ENCODE peak calls at places on chromosomes 4 and X, in eight cellular contexts. One of them, this sample, is unnamed.

GRCh38 chrX:30228526-30228925 is 1.9 kb upstream of the MAGEB3 start:
- DNase-seq in Peyer's patch: no peak
- DNase-seq in lower leg skin: no peak
- DNase-seq in ovary: no peak
- DNase-seq in body of pancreas: no peak
- DNase-seq in uterus: no peak
- DNase-seq in right lobe of liver: no peak
- DNase-seq in IMR-90: no peak
- DNase-seq in this sample: no peak

GRCh38 chrX:131262738-131263679 is 26.1 kb downstream of the IGSF1 start:
- DNase-seq in body of pancreas: peak; percentile 59
- DNase-seq in uterus: no peak
- DNase-seq in IMR-90: no peak
- DNase-seq in Peyer's patch: no peak
- DNase-seq in right lobe of liver: peak; percentile 61
- DNase-seq in ovary: no peak
- DNase-seq in lower leg skin: no peak
- DNase-seq in this sample: no peak

GRCh38 chr4:153464068-153464467 is 2.1 kb upstream of the TMEM131L start:
- DNase-seq in ovary: no peak
- DNase-seq in body of pancreas: no peak
- DNase-seq in Peyer's patch: no peak
- DNase-seq in right lobe of liver: no peak
- DNase-seq in lower leg skin: no peak
- DNase-seq in IMR-90: peak; percentile 38
- DNase-seq in uterus: no peak
- DNase-seq in this sample: no peak

GRCh38 chrX:86137071-86137470 is 11.2 kb upstream of the DACH2 start:
- DNase-seq in ovary: no peak
- DNase-seq in uterus: no peak
- DNase-seq in lower leg skin: no peak
- DNase-seq in IMR-90: peak; percentile 74
- DNase-seq in body of pancreas: no peak
- DNase-seq in Peyer's patch: no peak
- DNase-seq in right lobe of liver: no peak
- DNase-seq in this sample: no peak

GRCh38 chr4:160685729-160686128 is 1478.1 kb downstream of the FSTL5 start:
- DNase-seq in uterus: no peak
- DNase-seq in Peyer's patch: no peak
- DNase-seq in ovary: no peak
- DNase-seq in right lobe of liver: no peak
- DNase-seq in IMR-90: no peak
- DNase-seq in body of pancreas: no peak
- DNase-seq in lower leg skin: peak; percentile 63
- DNase-seq in this sample: no peak

GRCh38 chr4:121072836-121073362 is 564 bp upstream of the NDNF start:
- DNase-seq in ovary: no peak
- DNase-seq in lower leg skin: peak; percentile 84
- DNase-seq in Peyer's patch: no peak
- DNase-seq in IMR-90: no peak
- DNase-seq in right lobe of liver: peak; percentile 20
- DNase-seq in body of pancreas: no peak
- DNase-seq in uterus: no peak
- DNase-seq in this sample: no peak

GRCh38 chr4:181528570-181529184 is 714.5 kb upstream of the TENM3 start:
- DNase-seq in lower leg skin: no peak
- DNase-seq in body of pancreas: peak; percentile 68
- DNase-seq in right lobe of liver: peak; percentile 69
- DNase-seq in ovary: peak; percentile 17
- DNase-seq in uterus: no peak
- DNase-seq in IMR-90: peak; percentile 73
- DNase-seq in Peyer's patch: peak; percentile 84
- DNase-seq in this sample: no peak

GRCh38 chrX:112642349-112642748 is 37.4 kb downstream of the LHFPL1 start:
- DNase-seq in right lobe of liver: no peak
- DNase-seq in ovary: no peak
- DNase-seq in IMR-90: peak; percentile 75
- DNase-seq in Peyer's patch: peak; percentile 59
- DNase-seq in uterus: no peak
- DNase-seq in body of pancreas: peak; percentile 36
- DNase-seq in lower leg skin: no peak
- DNase-seq in this sample: no peak

GRCh38 chrX:41333994-41334865 is at the start of gene DDX3X:
- DNase-seq in right lobe of liver: peak; percentile 93
- DNase-seq in body of pancreas: peak; percentile 93
- DNase-seq in uterus: peak; percentile 93
- DNase-seq in lower leg skin: peak; percentile 99
- DNase-seq in ovary: peak; percentile 95
- DNase-seq in Peyer's patch: peak; percentile 96
- DNase-seq in IMR-90: peak; percentile 91
- DNase-seq in this sample: peak; percentile 79

GRCh38 chr4:126986828-126987227 is 645.9 kb upstream of the INTU start:
- DNase-seq in lower leg skin: no peak
- DNase-seq in right lobe of liver: no peak
- DNase-seq in uterus: no peak
- DNase-seq in ovary: no peak
- DNase-seq in Peyer's patch: no peak
- DNase-seq in body of pancreas: no peak
- DNase-seq in IMR-90: peak; percentile 82
- DNase-seq in this sample: no peak

GRCh38 chrX:31600823-31601222 is 529.0 kb upstream of the FTHL17 start:
- DNase-seq in ovary: no peak
- DNase-seq in IMR-90: no peak
- DNase-seq in Peyer's patch: no peak
- DNase-seq in uterus: no peak
- DNase-seq in body of pancreas: no peak
- DNase-seq in right lobe of liver: no peak
- DNase-seq in lower leg skin: no peak
- DNase-seq in this sample: no peak

GRCh38 chrX:41090568-41091238 is 5.5 kb downstream of the USP9X start:
- DNase-seq in uterus: no peak
- DNase-seq in right lobe of liver: no peak
- DNase-seq in IMR-90: peak; percentile 35
- DNase-seq in body of pancreas: no peak
- DNase-seq in Peyer's patch: no peak
- DNase-seq in ovary: no peak
- DNase-seq in lower leg skin: no peak
- DNase-seq in this sample: no peak

GRCh38 chrX:68511255-68511654 is 12.4 kb downstream of the YIPF6 start:
- DNase-seq in right lobe of liver: no peak
- DNase-seq in lower leg skin: no peak
- DNase-seq in uterus: peak; percentile 35
- DNase-seq in Peyer's patch: no peak
- DNase-seq in ovary: no peak
- DNase-seq in IMR-90: peak; percentile 48
- DNase-seq in body of pancreas: peak; percentile 36
- DNase-seq in this sample: no peak

GRCh38 chrX:110277609-110278008 is 40.3 kb downstream of the AMMECR1 start:
- DNase-seq in lower leg skin: no peak
- DNase-seq in right lobe of liver: no peak
- DNase-seq in Peyer's patch: no peak
- DNase-seq in IMR-90: no peak
- DNase-seq in body of pancreas: no peak
- DNase-seq in uterus: no peak
- DNase-seq in ovary: no peak
- DNase-seq in this sample: no peak

GRCh38 chrX:3518870-3519269 is 172.4 kb upstream of the MXRA5 start:
- DNase-seq in ovary: no peak
- DNase-seq in IMR-90: peak; percentile 92
- DNase-seq in body of pancreas: no peak
- DNase-seq in Peyer's patch: peak; percentile 47
- DNase-seq in right lobe of liver: no peak
- DNase-seq in lower leg skin: no peak
- DNase-seq in uterus: peak; percentile 12
- DNase-seq in this sample: no peak

GRCh38 chr4:128488055-128488705 is 200.6 kb upstream of the PGRMC2 start:
- DNase-seq in ovary: no peak
- DNase-seq in body of pancreas: no peak
- DNase-seq in uterus: no peak
- DNase-seq in Peyer's patch: no peak
- DNase-seq in IMR-90: no peak
- DNase-seq in lower leg skin: no peak
- DNase-seq in right lobe of liver: no peak
- DNase-seq in this sample: no peak

GRCh38 chr4:173531085-173531965 is 1.3 kb upstream of the HAND2 start:
- DNase-seq in Peyer's patch: no peak
- DNase-seq in body of pancreas: no peak
- DNase-seq in lower leg skin: no peak
- DNase-seq in right lobe of liver: no peak
- DNase-seq in uterus: peak; percentile 76
- DNase-seq in IMR-90: no peak
- DNase-seq in ovary: peak; percentile 52
- DNase-seq in this sample: no peak

DNA sequence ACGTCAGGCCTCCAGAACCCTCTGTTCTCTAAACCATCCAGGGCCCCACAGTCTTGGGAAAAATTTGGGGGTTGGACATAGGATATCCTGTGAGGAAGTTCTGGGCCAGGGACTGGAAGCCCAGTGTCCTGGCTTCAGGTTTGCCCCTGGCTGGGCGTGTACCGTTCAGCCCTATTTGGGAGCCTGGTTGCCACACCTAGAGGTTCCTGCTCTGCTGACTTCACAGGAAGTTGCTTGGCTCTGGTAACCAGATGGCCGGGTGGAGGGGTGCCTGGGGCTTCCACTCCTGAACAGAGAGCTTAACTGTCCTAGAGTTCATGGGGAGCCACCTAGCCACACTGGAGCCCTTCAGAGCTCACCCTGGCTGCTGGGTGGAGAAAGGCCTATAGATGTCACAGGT is 1.1 kb downstream of the TAFAZZIN start:
- DNase-seq in IMR-90: no peak
- DNase-seq in uterus: peak; percentile 51
- DNase-seq in body of pancreas: no peak
- DNase-seq in Peyer's patch: peak; percentile 69
- DNase-seq in lower leg skin: no peak
- DNase-seq in right lobe of liver: no peak
- DNase-seq in ovary: no peak
- DNase-seq in this sample: no peak
- H3K4me3 ChIP-seq in IMR-90: peak overlapping the region; percentile 94
- H3K4me3 ChIP-seq in uterus: peak overlapping the region; percentile 76
- H3K4me3 ChIP-seq in body of pancreas: no peak overlapping the region
- H3K4me3 ChIP-seq in Peyer's patch: peak overlapping the region; percentile 71
- H3K4me3 ChIP-seq in lower leg skin: no peak overlapping the region
- H3K4me3 ChIP-seq in right lobe of liver: peak overlapping the region; percentile 52
- H3K4me3 ChIP-seq in ovary: peak overlapping the region; percentile 69
- H3K4me3 ChIP-seq in this sample: peak overlapping the region; percentile 56

GRCh38 chr4:73344106-73344505 is 60.0 kb upstream of the ALB start:
- DNase-seq in uterus: no peak
- DNase-seq in right lobe of liver: no peak
- DNase-seq in lower leg skin: no peak
- DNase-seq in Peyer's patch: no peak
- DNase-seq in IMR-90: no peak
- DNase-seq in body of pancreas: no peak
- DNase-seq in ovary: no peak
- DNase-seq in this sample: no peak

GRCh38 chr4:73343432-73343831 is 60.7 kb upstream of the ALB start:
- DNase-seq in ovary: no peak
- DNase-seq in lower leg skin: no peak
- DNase-seq in body of pancreas: no peak
- DNase-seq in right lobe of liver: peak; percentile 26
- DNase-seq in Peyer's patch: no peak
- DNase-seq in IMR-90: no peak
- DNase-seq in uterus: no peak
- DNase-seq in this sample: no peak

GRCh38 chr4:73335717-73336116 is 68.4 kb upstream of the ALB start:
- DNase-seq in IMR-90: no peak
- DNase-seq in uterus: no peak
- DNase-seq in body of pancreas: no peak
- DNase-seq in Peyer's patch: no peak
- DNase-seq in lower leg skin: no peak
- DNase-seq in right lobe of liver: no peak
- DNase-seq in ovary: no peak
- DNase-seq in this sample: no peak

GRCh38 chr4:73345399-73345975 is 58.6 kb upstream of the ALB start:
- DNase-seq in body of pancreas: no peak
- DNase-seq in Peyer's patch: no peak
- DNase-seq in uterus: no peak
- DNase-seq in lower leg skin: no peak
- DNase-seq in IMR-90: no peak
- DNase-seq in right lobe of liver: no peak
- DNase-seq in ovary: no peak
- DNase-seq in this sample: no peak

GRCh38 chr4:73341454-73341853 is 62.6 kb upstream of the ALB start:
- DNase-seq in ovary: peak; percentile 25
- DNase-seq in right lobe of liver: peak; percentile 25
- DNase-seq in IMR-90: peak; percentile 53
- DNase-seq in Peyer's patch: peak; percentile 74
- DNase-seq in uterus: no peak
- DNase-seq in body of pancreas: peak; percentile 68
- DNase-seq in lower leg skin: no peak
- DNase-seq in this sample: no peak
- TF ChIP-seq CTCF in ovary: peak; percentile 31
- TF ChIP-seq CTCF in right lobe of liver: peak; percentile 82
- TF ChIP-seq CTCF in IMR-90: peak; percentile 51
- TF ChIP-seq CTCF in Peyer's patch: no peak
- TF ChIP-seq CTCF in uterus: peak; percentile 30
- TF ChIP-seq CTCF in body of pancreas: peak; percentile 60
- TF ChIP-seq CTCF in lower leg skin: no peak
- TF ChIP-seq CTCF in this sample: peak; percentile 56

GRCh38 chr4:7978489-7978888 is 38.8 kb upstream of the AFAP1 start:
- DNase-seq in body of pancreas: no peak
- DNase-seq in IMR-90: no peak
- DNase-seq in right lobe of liver: no peak
- DNase-seq in uterus: no peak
- DNase-seq in Peyer's patch: peak; percentile 71
- DNase-seq in ovary: no peak
- DNase-seq in lower leg skin: no peak
- DNase-seq in this sample: no peak
- TF ChIP-seq POLR2A in body of pancreas: no peak
- TF ChIP-seq POLR2A in IMR-90: no peak
- TF ChIP-seq POLR2A in right lobe of liver: no peak
- TF ChIP-seq POLR2A in uterus: no peak
- TF ChIP-seq POLR2A in Peyer's patch: peak; percentile 11
- TF ChIP-seq POLR2A in ovary: no peak
- TF ChIP-seq POLR2A in lower leg skin: no peak
- TF ChIP-seq POLR2A in this sample: no peak

DNA sequence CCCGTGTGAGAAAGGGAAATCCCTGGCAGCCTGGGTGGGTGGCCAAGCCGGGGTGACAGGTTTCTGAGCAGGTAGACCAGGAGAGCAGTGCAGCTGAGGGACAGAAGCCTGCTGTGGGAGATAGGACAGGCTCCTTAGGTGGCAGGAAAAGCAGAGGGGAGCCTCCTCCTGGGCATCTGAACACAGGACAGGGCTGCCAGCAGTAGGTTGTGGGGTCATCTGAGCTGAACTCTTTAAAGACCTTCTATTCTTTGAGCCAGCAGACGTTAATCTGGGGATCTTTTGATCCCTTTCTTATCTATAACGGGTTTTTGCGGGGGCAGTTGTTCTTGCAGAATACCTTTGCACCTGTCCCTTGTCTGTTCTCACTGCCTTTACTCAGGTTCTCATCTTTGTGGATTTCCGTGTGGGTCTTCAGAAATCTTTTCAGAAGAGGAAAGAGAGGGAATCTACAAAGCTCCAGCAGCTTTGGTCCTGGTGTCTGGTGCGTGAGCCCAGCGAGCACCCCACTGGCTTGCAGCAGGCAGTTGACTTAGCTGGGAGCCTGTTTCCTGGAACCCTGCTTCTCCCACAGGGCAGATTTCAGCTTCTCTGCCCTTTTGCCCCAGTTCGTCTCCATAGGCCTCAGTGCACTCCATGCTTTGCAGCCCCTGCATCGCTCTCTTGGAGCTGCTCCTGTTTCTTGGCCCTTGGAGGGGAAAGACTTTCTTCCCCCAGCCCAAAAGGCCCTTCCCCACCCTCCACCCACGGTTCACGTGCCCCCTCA is 35.8 kb upstream of the TADA2B start:
- DNase-seq in uterus: no peak
- DNase-seq in lower leg skin: no peak
- DNase-seq in body of pancreas: no peak
- DNase-seq in IMR-90: no peak
- DNase-seq in ovary: no peak
- DNase-seq in right lobe of liver: no peak
- DNase-seq in Peyer's patch: no peak
- DNase-seq in this sample: no peak
- H3K4me3 ChIP-seq in uterus: no peak overlapping the region
- H3K4me3 ChIP-seq in lower leg skin: no peak overlapping the region
- H3K4me3 ChIP-seq in body of pancreas: no peak overlapping the region
- H3K4me3 ChIP-seq in IMR-90: no peak overlapping the region
- H3K4me3 ChIP-seq in ovary: no peak overlapping the region
- H3K4me3 ChIP-seq in right lobe of liver: no peak overlapping the region
- H3K4me3 ChIP-seq in Peyer's patch: no peak overlapping the region
- H3K4me3 ChIP-seq in this sample: no peak overlapping the region